ENCODE peak calls at places on chromosomes 2 and 18, in four cellular contexts. G is A673, K is pancreas, B is psoas muscle. N is an unnamed sample.
A peak's percentile ranks its signal among the peaks of the same experiment; 100 is the strongest.

GRCh38 chr2:147937744-147938349 is 82.7 kb downstream of the ORC4 start:
- DNase-seq in K (no peak), B (no peak), G (peak; percentile 52), N (peak; percentile 62)

GRCh38 chr2:168662651-168663208 is 139.7 kb upstream of the NOSTRIN start:
- DNase-seq in G (no peak), B (no peak), K (no peak), N (no peak)

GRCh38 chr18:26480897-26481795 is 67.2 kb downstream of the KCTD1 start:
- DNase-seq in G (peak; percentile 79), K (no peak), B (no peak), N (no peak)

GRCh38 chr2:112150447-112150846 is 12.3 kb downstream of the FBLN7 start:
- DNase-seq in B (no peak), K (no peak), G (no peak), N (no peak)

GRCh38 chr2:239522002-239522739 is 121.4 kb upstream of the HDAC4 start:
- DNase-seq in B (peak; percentile 69), K (no peak), G (no peak), N (no peak)

GRCh38 chr2:38546585-38546984 is 56.1 kb downstream of the HNRNPLL start:
- DNase-seq in B (no peak), G (no peak), K (no peak), N (no peak)

GRCh38 chr2:64645014-64645418 is 8.7 kb downstream of the SERTAD2 start:
- DNase-seq in K (peak; percentile 51), G (peak; percentile 87), B (peak; percentile 69), N (peak; percentile 87)

GRCh38 chr2:43300781-43301586 is 74.6 kb upstream of the ZFP36L2 start:
- DNase-seq in B (no peak), G (no peak), K (peak; percentile 53), N (no peak)

GRCh38 chr2:237293966-237294365 is 120.0 kb downstream of the COL6A3 start:
- DNase-seq in B (no peak), G (no peak), K (no peak), N (no peak)

GRCh38 chr18:74266161-74266560 is 25.6 kb downstream of the CYB5A start:
- DNase-seq in K (no peak), B (no peak), G (no peak), N (no peak)

GRCh38 chr2:222813177-222813843 is 47.5 kb upstream of the ACSL3 start:
- DNase-seq in K (no peak), G (no peak), B (no peak), N (no peak)

GRCh38 chr2:184534986-184535385 is 63.3 kb upstream of the ZNF804A start:
- DNase-seq in K (no peak), B (no peak), G (no peak), N (no peak)

DNA sequence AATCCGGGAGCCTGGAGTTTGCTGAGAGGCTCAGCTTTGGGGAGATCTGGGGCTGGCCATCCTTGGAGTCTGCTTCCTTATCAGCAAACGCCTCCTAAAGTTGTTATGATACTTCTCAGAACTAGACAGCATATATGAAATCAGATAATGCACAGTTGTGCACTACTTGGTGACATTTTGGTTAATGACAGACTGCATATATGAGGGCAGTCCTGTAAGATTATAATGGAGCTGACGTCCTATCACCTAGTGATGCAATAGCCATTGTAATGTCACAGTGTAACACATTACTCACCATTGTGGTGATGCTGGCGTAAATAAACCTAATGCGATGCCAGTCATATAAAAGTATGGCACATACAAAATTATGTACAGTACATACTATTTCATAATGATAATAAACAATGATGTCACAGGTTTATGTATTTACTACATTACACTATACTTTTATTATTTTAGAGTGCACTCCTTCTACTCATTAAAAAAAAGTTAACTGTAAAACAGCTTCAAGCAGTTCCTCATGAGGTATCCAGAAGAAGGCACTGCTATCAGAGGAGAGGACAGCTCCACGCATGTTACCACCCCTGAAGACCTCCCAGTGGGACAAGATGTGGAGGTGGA is 298.1 kb upstream of the REV1 start:
- DNase-seq in B (no peak), G (no peak), K (no peak), N (no peak)
- H3K36me3 ChIP-seq in B (no peaks in the 10 kb centered on the region), G (no peaks in the 10 kb centered on the region), K (no peaks in the 10 kb centered on the region), N (no peaks in the 10 kb centered on the region)

GRCh38 chr2:55888941-55889340 is 34.6 kb downstream of the EFEMP1 start:
- DNase-seq in B (no peak), K (no peak), G (no peak), N (no peak)

GRCh38 chr2:55885944-55886281 is 37.7 kb downstream of the EFEMP1 start:
- DNase-seq in K (no peak), G (no peak), B (no peak), N (no peak)

GRCh38 chr2:55885129-55885943 is 38.2 kb downstream of the EFEMP1 start:
- DNase-seq in B (no peak), K (no peak), G (peak; percentile 82), N (no peak)

GRCh38 chr2:55887906-55888625 is 35.5 kb downstream of the EFEMP1 start:
- DNase-seq in B (no peak), K (no peak), G (peak; percentile 63), N (no peak)

DNA sequence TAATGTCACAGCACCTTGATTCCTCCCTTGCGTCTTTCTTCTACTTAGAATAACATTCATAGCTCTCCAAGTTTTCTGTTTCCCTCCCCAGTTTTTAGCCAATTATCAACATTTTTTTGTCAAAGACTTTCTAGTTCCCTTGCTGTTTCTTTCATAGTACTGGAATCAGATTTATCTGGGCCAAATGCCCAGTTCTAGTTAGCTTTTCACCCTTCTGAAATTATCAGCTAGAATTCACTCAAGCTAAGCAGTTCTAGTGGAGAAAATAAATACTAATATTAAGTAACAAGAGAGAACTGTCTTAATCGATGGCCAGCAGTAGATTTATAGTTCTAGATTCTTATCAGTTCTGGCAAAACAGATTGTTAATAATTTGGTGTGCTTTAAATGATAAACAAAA is 36.2 kb downstream of the EFEMP1 start:
- DNase-seq in K (no peak), B (no peak), G (no peak), N (no peak)
- H3K36me3 ChIP-seq in K (no peaks in the 10 kb centered on the region), B (no peaks in the 10 kb centered on the region), G (no peaks in the 10 kb centered on the region), N (no peaks in the 10 kb centered on the region)

DNA sequence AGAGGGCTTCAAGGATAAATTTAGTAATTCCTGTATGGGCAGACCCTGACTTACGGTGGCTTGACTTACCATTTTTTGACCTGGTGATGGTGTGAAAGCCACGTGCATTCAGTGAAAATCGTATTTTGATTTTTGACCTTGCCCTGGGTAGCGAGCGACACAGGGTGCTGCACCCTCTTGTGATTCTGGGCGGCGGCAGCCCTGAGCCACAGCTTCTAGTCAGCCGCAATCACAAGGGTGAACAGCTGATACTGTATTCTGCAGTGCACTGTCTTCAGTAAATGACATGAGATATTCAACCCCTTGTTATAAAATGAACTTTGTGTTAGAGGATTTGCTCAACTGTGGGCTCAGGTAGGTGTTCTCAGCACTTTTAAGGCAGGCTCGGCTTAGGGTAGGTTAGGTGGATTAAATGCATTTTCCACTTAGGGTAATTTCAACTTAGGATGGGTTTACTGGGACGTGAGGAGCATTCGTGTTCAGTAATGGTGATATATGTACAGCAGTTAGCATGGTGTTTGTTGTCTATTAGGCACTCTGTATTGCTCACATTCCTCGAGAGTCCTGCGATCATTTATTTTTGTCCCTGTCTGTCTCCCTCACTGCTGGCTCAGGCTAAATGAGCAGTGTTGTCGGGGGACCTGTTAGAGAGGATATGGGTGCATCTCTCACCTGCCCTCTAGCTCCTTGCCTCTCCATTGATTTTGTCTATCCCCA is 109.9 kb downstream of the CEP192 start:
- DNase-seq in G (no peak), B (no peak), K (no peak), N (no peak)
- H3K36me3 ChIP-seq in G (peaks cover 71% of the 10 kb centered on the region), B (peaks cover 87% of the 10 kb centered on the region), K (peaks cover 13% of the 10 kb centered on the region), N (peaks cover 43% of the 10 kb centered on the region)

DNA sequence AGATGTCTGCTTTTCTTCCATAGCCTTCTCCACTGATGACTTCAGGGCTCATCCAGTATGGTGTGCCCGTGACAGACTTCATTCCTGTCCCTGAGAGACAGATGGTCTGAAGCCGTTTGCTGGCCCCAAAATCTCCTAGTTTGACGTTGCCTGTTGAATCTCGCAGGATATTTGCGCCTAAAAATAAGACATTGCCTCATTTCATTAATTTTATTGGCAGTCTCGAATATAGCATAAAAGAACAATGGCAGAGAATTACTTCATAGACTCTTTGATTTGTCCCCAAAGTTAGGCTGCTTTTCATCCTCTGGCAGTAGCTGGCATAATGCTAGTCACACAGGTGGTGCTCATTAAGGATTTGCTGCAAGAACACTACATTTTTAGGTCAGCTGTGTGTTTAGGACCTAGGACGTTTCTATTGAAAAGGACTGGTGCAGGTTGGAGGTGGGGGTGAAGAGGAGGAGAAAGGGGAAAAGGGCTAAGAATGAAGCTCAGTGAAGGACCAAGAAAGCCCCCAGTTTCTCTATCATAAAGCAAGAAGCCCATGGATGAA is 14.7 kb upstream of the ERCC3 start:
- DNase-seq in K (no peak), B (no peak), G (no peak), N (no peak)
- H3K36me3 ChIP-seq in K (no peaks in the 10 kb centered on the region), B (peaks cover 100% of the 10 kb centered on the region), G (peaks cover 13% of the 10 kb centered on the region), N (peaks cover 78% of the 10 kb centered on the region)

N was measured in SJCRH30.